ENCODE peak calls at places on chromosomes 13 and 19, in six cellular contexts. One of them, this sample, is unnamed.

GRCh38 chr13:95660981-95661581 is 15.9 kb upstream of the DNAJC3 start:
- DNase-seq in adipocyte: peak; percentile 83
- DNase-seq in mesenchymal stem cell: peak; percentile 64
- DNase-seq in IMR-90: peak; percentile 50
- DNase-seq in DND-41: peak; percentile 21
- DNase-seq in fibroblast of lung: peak; percentile 31
- DNase-seq in this sample: no peak

GRCh38 chr19:38559428-38560401 is 58.0 kb downstream of the MAP4K1 start:
- DNase-seq in adipocyte: peak; percentile 47
- DNase-seq in mesenchymal stem cell: no peak
- DNase-seq in IMR-90: no peak
- DNase-seq in DND-41: no peak
- DNase-seq in fibroblast of lung: peak; percentile 45
- DNase-seq in this sample: no peak

GRCh38 chr13:42821437-42821836 is 40.1 kb downstream of the FAM216B start:
- DNase-seq in adipocyte: peak; percentile 77
- DNase-seq in mesenchymal stem cell: peak; percentile 54
- DNase-seq in IMR-90: peak; percentile 93
- DNase-seq in DND-41: no peak
- DNase-seq in fibroblast of lung: peak; percentile 75
- DNase-seq in this sample: no peak

GRCh38 chr13:30676672-30677071 is 58.7 kb upstream of the ALOX5AP start:
- DNase-seq in adipocyte: no peak
- DNase-seq in mesenchymal stem cell: no peak
- DNase-seq in IMR-90: peak; percentile 47
- DNase-seq in DND-41: no peak
- DNase-seq in fibroblast of lung: peak; percentile 29
- DNase-seq in this sample: peak; percentile 31

GRCh38 chr19:9865732-9866627 is 30.9 kb downstream of the PIN1 start:
- DNase-seq in adipocyte: no peak
- DNase-seq in mesenchymal stem cell: no peak
- DNase-seq in IMR-90: no peak
- DNase-seq in DND-41: peak; percentile 75
- DNase-seq in fibroblast of lung: no peak
- DNase-seq in this sample: no peak

GRCh38 chr19:2706251-2706650 is 3.8 kb upstream of the GNG7 start:
- DNase-seq in adipocyte: no peak
- DNase-seq in mesenchymal stem cell: no peak
- DNase-seq in IMR-90: no peak
- DNase-seq in DND-41: no peak
- DNase-seq in fibroblast of lung: no peak
- DNase-seq in this sample: no peak

GRCh38 chr19:35206379-35206778 is 22.2 kb downstream of the FAM187B start:
- DNase-seq in adipocyte: no peak
- DNase-seq in mesenchymal stem cell: no peak
- DNase-seq in IMR-90: no peak
- DNase-seq in DND-41: peak; percentile 55
- DNase-seq in fibroblast of lung: no peak
- DNase-seq in this sample: no peak

GRCh38 chr13:29922896-29923295 is 72.5 kb upstream of the UBL3 start:
- DNase-seq in adipocyte: peak; percentile 63
- DNase-seq in mesenchymal stem cell: peak; percentile 41
- DNase-seq in IMR-90: peak; percentile 71
- DNase-seq in DND-41: no peak
- DNase-seq in fibroblast of lung: peak; percentile 87
- DNase-seq in this sample: no peak

GRCh38 chr19:11554160-11554559 is 4.9 kb downstream of the ELOF1 start:
- DNase-seq in adipocyte: no peak
- DNase-seq in mesenchymal stem cell: no peak
- DNase-seq in IMR-90: no peak
- DNase-seq in DND-41: no peak
- DNase-seq in fibroblast of lung: no peak
- DNase-seq in this sample: no peak

GRCh38 chr19:8552810-8553209 is 24.4 kb downstream of the MYO1F start:
- DNase-seq in adipocyte: no peak
- DNase-seq in mesenchymal stem cell: no peak
- DNase-seq in IMR-90: peak; percentile 62
- DNase-seq in DND-41: peak; percentile 39
- DNase-seq in fibroblast of lung: peak; percentile 42
- DNase-seq in this sample: peak; percentile 42

GRCh38 chr19:3944018-3944721 is 11.3 kb downstream of the NMRK2 start:
- DNase-seq in adipocyte: no peak
- DNase-seq in mesenchymal stem cell: no peak
- DNase-seq in IMR-90: no peak
- DNase-seq in DND-41: no peak
- DNase-seq in fibroblast of lung: no peak
- DNase-seq in this sample: no peak

GRCh38 chr19:798415-799075 is 1.3 kb downstream of the PTBP1 start:
- DNase-seq in adipocyte: peak; percentile 59
- DNase-seq in mesenchymal stem cell: no peak
- DNase-seq in IMR-90: no peak
- DNase-seq in DND-41: peak; percentile 18
- DNase-seq in fibroblast of lung: no peak
- DNase-seq in this sample: peak; percentile 28

GRCh38 chr19:797528-798414 is 519 bp downstream of the PTBP1 start:
- DNase-seq in adipocyte: peak; percentile 95
- DNase-seq in mesenchymal stem cell: peak; percentile 86
- DNase-seq in IMR-90: peak; percentile 85
- DNase-seq in DND-41: peak; percentile 92
- DNase-seq in fibroblast of lung: peak; percentile 85
- DNase-seq in this sample: peak; percentile 73

GRCh38 chr19:801030-801860 is 4.0 kb downstream of the PTBP1 start:
- DNase-seq in adipocyte: peak; percentile 49
- DNase-seq in mesenchymal stem cell: no peak
- DNase-seq in IMR-90: no peak
- DNase-seq in DND-41: no peak
- DNase-seq in fibroblast of lung: peak; percentile 49
- DNase-seq in this sample: no peak

GRCh38 chr19:800360-801029 is 3.2 kb downstream of the PTBP1 start:
- DNase-seq in adipocyte: no peak
- DNase-seq in mesenchymal stem cell: no peak
- DNase-seq in IMR-90: no peak
- DNase-seq in DND-41: no peak
- DNase-seq in fibroblast of lung: peak; percentile 56
- DNase-seq in this sample: peak; percentile 75

GRCh38 chr19:799076-799881 is 2.0 kb downstream of the PTBP1 start:
- DNase-seq in adipocyte: peak; percentile 72
- DNase-seq in mesenchymal stem cell: peak; percentile 73
- DNase-seq in IMR-90: peak; percentile 49
- DNase-seq in DND-41: peak; percentile 22
- DNase-seq in fibroblast of lung: peak; percentile 63
- DNase-seq in this sample: peak; percentile 55
- H3K36me3 ChIP-seq in adipocyte: peaks cover 21% of the 10 kb centered on the region
- H3K36me3 ChIP-seq in mesenchymal stem cell: peaks cover 22% of the 10 kb centered on the region
- H3K36me3 ChIP-seq in IMR-90: peaks cover 38% of the 10 kb centered on the region
- H3K36me3 ChIP-seq in DND-41: peaks cover 64% of the 10 kb centered on the region
- H3K36me3 ChIP-seq in fibroblast of lung: peaks cover 27% of the 10 kb centered on the region
- H3K36me3 ChIP-seq in this sample: peaks cover 56% of the 10 kb centered on the region

GRCh38 chr13:28704282-28704681 is 14.5 kb downstream of the SLC46A3 start:
- DNase-seq in adipocyte: no peak
- DNase-seq in mesenchymal stem cell: no peak
- DNase-seq in IMR-90: no peak
- DNase-seq in DND-41: no peak
- DNase-seq in fibroblast of lung: no peak
- DNase-seq in this sample: peak; percentile 43
- H3K9ac ChIP-seq in adipocyte: no peak overlapping the region
- H3K9ac ChIP-seq in mesenchymal stem cell: no peak overlapping the region
- H3K9ac ChIP-seq in IMR-90: no peak overlapping the region
- H3K9ac ChIP-seq in DND-41: no peak overlapping the region
- H3K9ac ChIP-seq in fibroblast of lung: no peak overlapping the region
- H3K9ac ChIP-seq in this sample: no peak overlapping the region

GRCh38 chr19:13152854-13153626 is 2.8 kb downstream of the IER2 start:
- DNase-seq in adipocyte: peak; percentile 97
- DNase-seq in mesenchymal stem cell: peak; percentile 98
- DNase-seq in IMR-90: peak; percentile 93
- DNase-seq in DND-41: peak; percentile 95
- DNase-seq in fibroblast of lung: peak; percentile 89
- DNase-seq in this sample: peak; percentile 91
- H3K36me3 ChIP-seq in adipocyte: no peaks in the 10 kb centered on the region
- H3K36me3 ChIP-seq in mesenchymal stem cell: peaks cover 8% of the 10 kb centered on the region
- H3K36me3 ChIP-seq in IMR-90: peaks cover 2% of the 10 kb centered on the region
- H3K36me3 ChIP-seq in DND-41: peaks cover 11% of the 10 kb centered on the region
- H3K36me3 ChIP-seq in fibroblast of lung: peaks cover 2% of the 10 kb centered on the region
- H3K36me3 ChIP-seq in this sample: peaks cover 8% of the 10 kb centered on the region

GRCh38 chr19:13051581-13052165 is 51.0 kb downstream of the LYL1 start:
- DNase-seq in adipocyte: peak; percentile 34
- DNase-seq in mesenchymal stem cell: peak; percentile 38
- DNase-seq in IMR-90: peak; percentile 24
- DNase-seq in DND-41: peak; percentile 69
- DNase-seq in fibroblast of lung: peak; percentile 52
- DNase-seq in this sample: peak; percentile 39

GRCh38 chr19:13053238-13053637 is 49.4 kb downstream of the LYL1 start:
- DNase-seq in adipocyte: peak; percentile 25
- DNase-seq in mesenchymal stem cell: no peak
- DNase-seq in IMR-90: no peak
- DNase-seq in DND-41: no peak
- DNase-seq in fibroblast of lung: peak; percentile 28
- DNase-seq in this sample: no peak

GRCh38 chr19:13053761-13054604 is 48.7 kb downstream of the LYL1 start:
- DNase-seq in adipocyte: peak; percentile 91
- DNase-seq in mesenchymal stem cell: peak; percentile 79
- DNase-seq in IMR-90: peak; percentile 96
- DNase-seq in DND-41: no peak
- DNase-seq in fibroblast of lung: peak; percentile 98
- DNase-seq in this sample: peak; percentile 32

GRCh38 chr19:13054605-13055212 is 47.9 kb downstream of the LYL1 start:
- DNase-seq in adipocyte: no peak
- DNase-seq in mesenchymal stem cell: no peak
- DNase-seq in IMR-90: no peak
- DNase-seq in DND-41: no peak
- DNase-seq in fibroblast of lung: no peak
- DNase-seq in this sample: no peak

DNA sequence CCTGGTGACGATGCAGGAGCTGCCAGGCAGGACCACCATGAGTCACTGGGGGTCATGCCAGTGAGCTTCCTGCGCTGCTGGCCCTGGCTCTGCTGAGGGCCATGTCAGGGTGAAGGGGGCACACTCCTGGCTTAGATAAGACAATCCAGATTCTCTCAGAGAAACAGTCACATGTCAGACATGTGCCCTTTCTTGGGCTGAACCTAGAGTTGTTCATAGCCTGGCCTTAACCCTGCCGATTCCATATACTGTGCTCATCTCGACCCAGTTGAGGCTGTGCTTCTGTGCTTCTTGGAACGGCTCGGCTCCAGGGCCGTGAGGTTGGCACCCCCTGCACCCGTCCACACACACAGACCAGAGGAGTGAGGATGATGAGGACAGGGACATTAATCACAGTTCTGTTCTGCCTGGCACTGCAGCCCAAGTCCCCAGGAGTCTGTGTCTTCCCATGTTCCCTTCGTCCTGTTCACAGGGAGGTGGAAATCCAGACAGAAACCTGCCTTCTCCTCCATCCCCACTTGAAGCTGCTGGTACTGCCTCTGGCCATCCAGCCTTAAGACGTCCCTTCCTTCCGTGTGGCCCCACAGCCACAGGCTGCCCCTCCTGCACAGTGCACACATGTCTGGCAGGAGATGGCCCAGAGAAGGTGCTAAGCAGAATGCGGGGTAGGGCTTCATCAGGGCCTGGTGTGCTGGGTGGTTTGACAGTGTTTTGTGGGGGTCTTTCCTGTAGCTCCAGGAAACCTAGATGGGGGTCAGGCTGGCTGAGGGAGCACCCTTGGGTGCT is 50.0 kb downstream of the LYL1 start:
- DNase-seq in adipocyte: no peak
- DNase-seq in mesenchymal stem cell: no peak
- DNase-seq in IMR-90: no peak
- DNase-seq in DND-41: no peak
- DNase-seq in fibroblast of lung: no peak
- DNase-seq in this sample: no peak
- H3K9ac ChIP-seq in adipocyte: peak overlapping the region; percentile 91
- H3K9ac ChIP-seq in mesenchymal stem cell: peak overlapping the region; percentile 87
- H3K9ac ChIP-seq in IMR-90: peak overlapping the region; percentile 31
- H3K9ac ChIP-seq in DND-41: no peak overlapping the region
- H3K9ac ChIP-seq in fibroblast of lung: no peak overlapping the region
- H3K9ac ChIP-seq in this sample: no peak overlapping the region

GRCh38 chr13:110552767-110553166 is 8.8 kb downstream of the RAB20 start:
- DNase-seq in adipocyte: no peak
- DNase-seq in mesenchymal stem cell: no peak
- DNase-seq in IMR-90: no peak
- DNase-seq in DND-41: no peak
- DNase-seq in fibroblast of lung: no peak
- DNase-seq in this sample: no peak

GRCh38 chr13:110551284-110551683 is 10.2 kb downstream of the RAB20 start:
- DNase-seq in adipocyte: no peak
- DNase-seq in mesenchymal stem cell: no peak
- DNase-seq in IMR-90: no peak
- DNase-seq in DND-41: no peak
- DNase-seq in fibroblast of lung: no peak
- DNase-seq in this sample: no peak

GRCh38 chr13:110554227-110554836 is 7.2 kb downstream of the RAB20 start:
- DNase-seq in adipocyte: no peak
- DNase-seq in mesenchymal stem cell: no peak
- DNase-seq in IMR-90: no peak
- DNase-seq in DND-41: no peak
- DNase-seq in fibroblast of lung: no peak
- DNase-seq in this sample: peak; percentile 59

GRCh38 chr13:110554946-110555345 is 6.6 kb downstream of the RAB20 start:
- DNase-seq in adipocyte: no peak
- DNase-seq in mesenchymal stem cell: no peak
- DNase-seq in IMR-90: no peak
- DNase-seq in DND-41: no peak
- DNase-seq in fibroblast of lung: no peak
- DNase-seq in this sample: no peak

DNA sequence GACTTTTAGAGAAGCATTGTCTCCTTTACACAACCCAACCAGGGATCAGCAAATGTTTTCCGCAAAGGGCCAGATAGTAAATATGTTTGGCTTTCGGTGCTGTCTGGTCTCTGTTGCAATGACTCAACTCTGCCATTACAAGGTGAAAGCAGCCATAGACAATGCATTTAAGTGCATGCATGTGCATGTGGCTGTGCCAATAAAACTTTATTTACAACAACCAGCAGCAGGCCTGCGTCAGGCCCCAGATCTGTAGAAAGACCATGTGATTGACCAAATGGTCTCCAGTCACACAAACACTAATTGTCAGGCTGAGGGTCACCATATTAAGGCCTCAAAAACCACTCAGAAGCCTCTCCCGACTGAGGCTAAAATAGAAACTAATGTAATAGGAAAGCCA is 8.1 kb downstream of the RAB20 start:
- DNase-seq in adipocyte: no peak
- DNase-seq in mesenchymal stem cell: no peak
- DNase-seq in IMR-90: no peak
- DNase-seq in DND-41: no peak
- DNase-seq in fibroblast of lung: no peak
- DNase-seq in this sample: no peak
- H3K36me3 ChIP-seq in adipocyte: peaks cover 8% of the 10 kb centered on the region
- H3K36me3 ChIP-seq in mesenchymal stem cell: no peaks in the 10 kb centered on the region
- H3K36me3 ChIP-seq in IMR-90: peaks cover 2% of the 10 kb centered on the region
- H3K36me3 ChIP-seq in DND-41: no peaks in the 10 kb centered on the region
- H3K36me3 ChIP-seq in fibroblast of lung: no peaks in the 10 kb centered on the region
- H3K36me3 ChIP-seq in this sample: peaks cover 16% of the 10 kb centered on the region

GRCh38 chr13:50513528-50513863 is 330.0 kb downstream of the DLEU7 start:
- DNase-seq in adipocyte: no peak
- DNase-seq in mesenchymal stem cell: no peak
- DNase-seq in IMR-90: no peak
- DNase-seq in DND-41: peak; percentile 32
- DNase-seq in fibroblast of lung: no peak
- DNase-seq in this sample: no peak
- H3K9ac ChIP-seq in adipocyte: no peak overlapping the region
- H3K9ac ChIP-seq in mesenchymal stem cell: no peak overlapping the region
- H3K9ac ChIP-seq in IMR-90: no peak overlapping the region
- H3K9ac ChIP-seq in DND-41: peak overlapping the region; percentile 63
- H3K9ac ChIP-seq in fibroblast of lung: no peak overlapping the region
- H3K9ac ChIP-seq in this sample: no peak overlapping the region

This sample was measured in trophoblast cell.